ENCODE peak calls at places on chromosomes 12 and 14, in eight cellular contexts. B, F, W, U, Q, P, A and T are unnamed samples.

GRCh38 chr12:47801170-47801903 is 18.4 kb downstream of the HDAC7 start:
- DNase-seq in Q (peak), U (no peak), W (no peak), B (peak), P (no peak), F (no peak), A (no peak), T (peak)

GRCh38 chr14:96176811-96177211 is 27.8 kb upstream of the BDKRB2 start:
- DNase-seq in W (peak), A (no peak), B (peak), P (no peak), U (peak), Q (peak), F (peak), T (peak)

GRCh38 chr12:42893196-42893595 is 303.6 kb upstream of the PRICKLE1 start:
- DNase-seq in A (no peak), F (no peak), P (no peak), B (no peak), Q (no peak), W (no peak), U (no peak), T (no peak)

GRCh38 chr12:47270782-47271664 is 191.3 kb upstream of the AMIGO2 start:
- DNase-seq in P (no peak), Q (peak), F (no peak), A (no peak), B (no peak), W (peak), U (peak), T (no peak)

GRCh38 chr12:114826233-114826632 is 142.3 kb upstream of the TBX3 start:
- DNase-seq in Q (no peak), B (no peak), U (no peak), P (no peak), F (no peak), W (no peak), A (no peak), T (no peak)

GRCh38 chr14:96423446-96424103 is 31.6 kb downstream of the AK7 start:
- DNase-seq in B (no peak), Q (no peak), F (no peak), A (no peak), U (no peak), P (no peak), W (no peak), T (no peak)

GRCh38 chr12:109302358-109302757 is 6.7 kb downstream of the FOXN4 start:
- DNase-seq in U (no peak), B (no peak), W (no peak), P (no peak), F (no peak), A (no peak), Q (no peak), T (no peak)

GRCh38 chr14:74508844-74509428 is 15.4 kb downstream of the ISCA2 start:
- DNase-seq in W (no peak), A (no peak), B (no peak), F (peak), P (peak), U (no peak), Q (no peak), T (no peak)

GRCh38 chr14:74619672-74620131 is 7.7 kb upstream of the LTBP2 start:
- DNase-seq in W (peak), P (peak), B (peak), A (no peak), U (peak), Q (peak), F (peak), T (peak)

GRCh38 chr14:96173646-96174475 is 30.8 kb upstream of the BDKRB2 start:
- DNase-seq in P (no peak), B (no peak), U (no peak), W (no peak), Q (no peak), A (no peak), F (peak), T (no peak)

GRCh38 chr14:90519262-90519920 is 122.6 kb downstream of the CALM1 start:
- DNase-seq in U (no peak), P (no peak), F (no peak), Q (no peak), W (no peak), A (no peak), B (no peak), T (no peak)

GRCh38 chr12:129971721-129972120 is 67.9 kb upstream of the TMEM132D start:
- DNase-seq in A (no peak), F (no peak), U (no peak), P (no peak), B (no peak), Q (no peak), W (no peak), T (no peak)

GRCh38 chr12:6476496-6476895 is 6.0 kb upstream of the VAMP1 start:
- DNase-seq in F (no peak), U (peak), P (no peak), W (peak), B (no peak), A (no peak), Q (peak), T (no peak)

GRCh38 chr14:67583711-67584644 is 16.1 kb downstream of the PIGH start:
- DNase-seq in W (no peak), B (no peak), Q (peak), A (no peak), F (no peak), U (peak), P (no peak), T (no peak)

GRCh38 chr14:54219281-54220121 is 177.3 kb upstream of the CDKN3 start:
- DNase-seq in P (no peak), F (no peak), Q (no peak), W (no peak), U (peak), A (no peak), B (no peak), T (no peak)

GRCh38 chr14:31942216-31942841 is 134.8 kb upstream of the ARHGAP5 start:
- DNase-seq in U (no peak), A (no peak), B (no peak), P (no peak), W (no peak), F (no peak), Q (no peak), T (no peak)

GRCh38 chr12:128933926-128934325 is 80.6 kb downstream of the GLT1D1 start:
- DNase-seq in B (no peak), Q (no peak), W (no peak), A (no peak), P (no peak), F (no peak), U (no peak), T (no peak)

GRCh38 chr14:54487771-54488170 is 1.0 kb downstream of the GMFB start:
- DNase-seq in U (peak), W (no peak), F (no peak), Q (peak), B (no peak), P (no peak), A (no peak), T (no peak)

GRCh38 chr12:130872179-130873096 is 572 bp downstream of the RAN start:
- DNase-seq in U (no peak), F (peak), A (no peak), W (no peak), B (peak), Q (peak), P (no peak), T (peak)

GRCh38 chr12:6116481-6117021 is 7.9 kb downstream of the VWF start:
- DNase-seq in Q (peak), W (no peak), B (no peak), P (no peak), A (no peak), U (no peak), F (no peak), T (peak)

GRCh38 chr12:27940756-27941402 is 31.7 kb downstream of the PTHLH start:
- DNase-seq in W (no peak), F (peak), U (peak), A (peak), P (no peak), Q (peak), B (peak), T (peak)

GRCh38 chr12:51393676-51394545 is 2.7 kb upstream of the GALNT6 start:
- DNase-seq in P (no peak), U (peak), B (no peak), A (no peak), Q (peak), W (peak), F (no peak), T (no peak)

GRCh38 chr12:115774148-115774905 is 503.2 kb downstream of the MED13L start:
- DNase-seq in Q (no peak), B (no peak), W (no peak), A (no peak), P (no peak), F (no peak), U (no peak), T (no peak)

GRCh38 chr12:40723001-40723400 is 30.8 kb downstream of the CNTN1 start:
- DNase-seq in U (no peak), F (no peak), Q (no peak), B (no peak), P (no peak), A (no peak), W (no peak), T (no peak)

GRCh38 chr12:124568431-124569374 is 1.3 kb upstream of the NCOR2 start:
- DNase-seq in F (peak), P (peak), Q (peak), U (peak), A (no peak), W (peak), B (peak), T (peak)

GRCh38 chr12:107309020-107309419 is 215.7 kb upstream of the CRY1 start:
- DNase-seq in P (no peak), A (no peak), F (no peak), W (no peak), U (no peak), B (no peak), Q (no peak), T (no peak)

GRCh38 chr14:35215110-35215872 is 76.9 kb upstream of the PSMA6 start:
- DNase-seq in A (no peak), B (no peak), Q (peak), P (no peak), W (peak), F (no peak), U (peak), T (no peak)

GRCh38 chr14:97077253-97077653 is 280.1 kb downstream of the VRK1 start:
- DNase-seq in A (no peak), F (peak), P (no peak), B (peak), W (no peak), Q (peak), U (peak), T (peak)

GRCh38 chr12:66765204-66765603 is 86.3 kb upstream of the GRIP1 start:
- DNase-seq in A (no peak), U (no peak), Q (no peak), F (no peak), P (no peak), W (no peak), B (no peak), T (no peak)

GRCh38 chr12:66767454-66768002 is 88.7 kb upstream of the GRIP1 start:
- DNase-seq in A (no peak), Q (no peak), F (no peak), W (no peak), B (no peak), U (no peak), P (no peak), T (no peak)

GRCh38 chr12:66768293-66768692 is 89.4 kb upstream of the GRIP1 start:
- DNase-seq in P (no peak), Q (no peak), A (no peak), B (no peak), W (no peak), U (no peak), F (no peak), T (no peak)

DNA sequence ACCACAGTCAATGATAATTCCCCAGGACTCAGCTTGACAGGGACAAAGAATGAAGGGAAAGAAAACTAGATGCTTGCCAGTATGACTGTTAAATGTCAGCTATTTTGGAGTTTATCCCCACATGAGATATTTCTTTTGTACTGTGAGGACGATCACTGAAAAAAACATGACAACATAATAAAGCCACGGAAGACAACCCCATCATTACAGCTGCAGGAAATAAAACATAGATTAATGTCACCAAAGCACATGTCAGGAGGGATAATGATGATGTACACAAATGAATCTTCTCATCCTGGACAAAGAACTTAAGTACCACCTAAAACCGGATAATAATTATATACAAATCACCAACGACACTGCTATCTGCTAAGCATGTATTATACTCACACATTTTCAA is 84.6 kb upstream of the GRIP1 start:
- DNase-seq in P (no peak), B (no peak), F (no peak), Q (no peak), A (no peak), W (no peak), U (no peak), T (no peak)
- H3K4me3 ChIP-seq in P (no peak), B (no peak), F (no peak), Q (no peak), A (no peak), W (no peak), U (no peak), T (no peak)

GRCh38 chr12:26935636-26936378 is 2.0 kb downstream of the INTS13 start:
- DNase-seq in W (no peak), F (no peak), U (no peak), P (no peak), A (no peak), Q (no peak), B (no peak), T (no peak)
- H3K4me3 ChIP-seq in W (no peak), F (no peak), U (peak), P (no peak), A (no peak), Q (no peak), B (no peak), T (no peak)

GRCh38 chr12:1583421-1584078 is 10.8 kb downstream of the FBXL14 start:
- DNase-seq in Q (peak), U (peak), W (no peak), F (peak), B (no peak), A (no peak), P (no peak), T (no peak)
- H3K4me3 ChIP-seq in Q (no peak), U (no peak), W (no peak), F (peak), B (peak), A (peak), P (peak), T (peak)

GRCh38 chr14:102547067-102547466 is 37.5 kb upstream of the ANKRD9 start:
- DNase-seq in P (no peak), W (no peak), Q (no peak), U (no peak), A (no peak), F (no peak), B (no peak), T (no peak)
- H3K4me3 ChIP-seq in P (no peak), W (no peak), Q (no peak), U (no peak), A (no peak), F (no peak), B (no peak), T (no peak)